ENCODE peak calls at places on chromosomes 12 and 14, in five cellular contexts. F is HepG2, X is K562, R is H1, T is GM12878. G is an unnamed sample.

GRCh38 chr14:73457935-73458218 is 469 bp downstream of the NUMB start:
- DNase-seq in F (no peak), X (no peak), R (no peak), T (no peak), G (peak)

GRCh38 chr12:50925920-50926319 is 26.4 kb upstream of the HIGD1C start:
- DNase-seq in F (no peak), X (no peak), R (no peak), T (no peak), G (no peak)

GRCh38 chr12:56724660-56724988 is 475 bp downstream of the NACA start:
- DNase-seq in F (no peak), X (no peak), R (no peak), T (no peak), G (no peak)

GRCh38 chr14:88521818-88522217 is 33.0 kb downstream of the PTPN21 start:
- DNase-seq in F (no peak), X (no peak), R (no peak), T (no peak), G (no peak)

GRCh38 chr14:20612403-20612802 is 21.2 kb upstream of the RNASE12 start:
- DNase-seq in F (no peak), X (no peak), R (no peak), T (no peak), G (no peak)

GRCh38 chr14:77603654-77604270 is 12.7 kb downstream of the SPTLC2 start:
- DNase-seq in F (peak), X (peak), R (no peak), T (no peak), G (no peak)

GRCh38 chr12:123892180-123892559 is 80.5 kb downstream of the CCDC92 start:
- DNase-seq in F (no peak), X (no peak), R (no peak), T (no peak), G (no peak)

GRCh38 chr14:101097109-101097793 is 193.7 kb upstream of the RTL1 start:
- DNase-seq in F (no peak), X (no peak), R (no peak), T (no peak), G (no peak)

GRCh38 chr12:1931642-1932041 is 13.2 kb upstream of the CACNA2D4 start:
- DNase-seq in F (no peak), X (no peak), R (no peak), T (no peak), G (no peak)

GRCh38 chr12:54428050-54429013 is 9.3 kb upstream of the ITGA5 start:
- DNase-seq in F (no peak), X (peak), R (no peak), T (no peak), G (peak)

GRCh38 chr14:103317976-103318580 is 16.0 kb upstream of the EIF5 start:
- DNase-seq in F (no peak), X (no peak), R (no peak), T (no peak), G (no peak)

GRCh38 chr14:35286707-35287106 is 5.5 kb upstream of the PSMA6 start:
- DNase-seq in F (no peak), X (no peak), R (no peak), T (no peak), G (no peak)

GRCh38 chr12:5840900-5841299 is 104.2 kb downstream of the ANO2 start:
- DNase-seq in F (no peak), X (no peak), R (no peak), T (no peak), G (no peak)

GRCh38 chr14:64708148-64709004 is 4.2 kb downstream of the PLEKHG3 start:
- DNase-seq in F (no peak), X (no peak), R (no peak), T (no peak), G (peak)

GRCh38 chr12:49428652-49429549 is 61.6 kb downstream of the SPATS2 start:
- DNase-seq in F (no peak), X (peak), R (no peak), T (peak), G (no peak)

GRCh38 chr12:68876471-68876870 is 56.5 kb downstream of the CPM start:
- DNase-seq in F (no peak), X (no peak), R (no peak), T (no peak), G (no peak)

GRCh38 chr12:24360907-24361306 is 411.4 kb upstream of the SOX5 start:
- DNase-seq in F (peak), X (no peak), R (no peak), T (peak), G (no peak)

GRCh38 chr14:25197885-25198284 is 147.9 kb upstream of the STXBP6 start:
- DNase-seq in F (peak), X (no peak), R (no peak), T (no peak), G (no peak)
- TF ChIP-seq ATF2 in F (peak), X (no peak), R (no peak), T (no peak), G (no peak)

GRCh38 chr12:108090107-108090899 is 38.8 kb upstream of the WSCD2 start:
- DNase-seq in F (no peak), X (no peak), R (no peak), T (no peak), G (peak)
- TF ChIP-seq ATF2 in F (no peak), X (no peak), R (no peak), T (no peak), G (no peak)

DNA sequence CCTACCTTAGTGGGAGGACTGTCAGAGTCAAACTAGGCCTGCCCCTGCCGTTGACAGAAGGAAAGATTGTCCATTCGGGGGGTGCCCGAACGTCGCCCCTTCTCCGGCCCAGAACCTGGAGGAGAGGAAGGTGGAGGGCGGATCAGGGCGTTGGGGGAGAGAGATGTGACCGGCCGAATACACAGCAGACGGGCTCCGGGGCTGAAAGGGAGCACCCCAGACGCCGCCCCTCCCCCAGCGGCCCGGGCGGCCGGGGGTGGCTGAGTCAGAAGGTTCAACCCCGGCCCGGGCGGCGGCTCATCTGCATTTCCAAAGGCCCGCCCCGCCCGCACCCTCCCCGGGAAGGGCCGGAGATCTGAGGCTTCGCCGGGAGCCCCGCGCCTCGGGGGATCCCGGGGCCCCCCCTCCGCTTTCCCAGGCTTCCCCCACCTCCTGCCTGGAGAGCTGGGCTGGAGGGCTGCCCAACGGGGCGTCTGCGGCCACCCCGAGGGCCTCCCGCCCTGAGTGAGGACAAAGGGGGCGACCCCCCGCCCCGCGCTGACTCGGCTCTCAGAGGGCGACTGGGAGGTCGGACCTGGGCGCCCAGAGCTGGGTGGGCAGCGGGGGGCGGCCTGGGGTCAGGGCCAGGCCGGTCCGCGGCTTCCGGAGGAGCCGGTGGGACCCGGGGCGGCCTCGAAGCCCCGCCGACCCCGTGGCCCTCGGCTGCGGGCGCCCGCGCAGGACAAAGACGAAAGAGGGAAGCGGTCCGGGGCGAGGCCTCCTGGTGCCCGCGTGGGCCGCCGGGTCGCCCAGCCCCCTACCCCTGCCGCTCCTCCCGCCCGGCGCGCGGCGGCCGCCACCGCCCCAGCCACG is 3.7 kb upstream of the SETD1B start:
- DNase-seq in F (peak), X (peak), R (no peak), T (no peak), G (peak)
- TF ChIP-seq ATF2 in F (no peak), X (no peak), R (no peak), T (no peak), G (no peak)

GRCh38 chr12:67391034-67391433 is 121.9 kb downstream of the CAND1 start:
- DNase-seq in F (no peak), X (no peak), R (no peak), T (no peak), G (no peak)

GRCh38 chr12:67391656-67392055 is 122.5 kb downstream of the CAND1 start:
- DNase-seq in F (no peak), X (no peak), R (no peak), T (no peak), G (no peak)

DNA sequence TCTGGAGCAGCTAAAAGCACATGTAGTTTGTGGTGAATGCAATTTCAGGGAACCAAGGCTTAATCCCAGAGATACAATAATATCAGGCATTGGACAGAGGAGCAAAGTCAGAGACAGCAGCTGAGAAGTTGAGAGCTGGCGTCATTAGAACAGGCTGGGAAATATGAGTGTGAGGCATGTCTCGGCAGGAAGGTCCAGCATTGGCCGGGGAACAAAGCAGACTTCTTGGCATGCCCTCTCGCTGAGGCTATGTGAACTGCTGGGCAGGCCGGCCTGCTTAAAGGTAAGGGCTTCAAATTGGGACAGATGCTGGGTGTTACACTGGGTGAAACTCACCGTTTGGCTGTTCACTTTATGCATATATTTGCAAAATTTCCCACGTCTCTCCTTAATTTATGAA is 125.4 kb downstream of the CAND1 start:
- DNase-seq in F (no peak), X (no peak), R (no peak), T (no peak), G (no peak)
- TF ChIP-seq ATF2 in F (no peak), X (no peak), R (no peak), T (no peak), G (no peak)

DNA sequence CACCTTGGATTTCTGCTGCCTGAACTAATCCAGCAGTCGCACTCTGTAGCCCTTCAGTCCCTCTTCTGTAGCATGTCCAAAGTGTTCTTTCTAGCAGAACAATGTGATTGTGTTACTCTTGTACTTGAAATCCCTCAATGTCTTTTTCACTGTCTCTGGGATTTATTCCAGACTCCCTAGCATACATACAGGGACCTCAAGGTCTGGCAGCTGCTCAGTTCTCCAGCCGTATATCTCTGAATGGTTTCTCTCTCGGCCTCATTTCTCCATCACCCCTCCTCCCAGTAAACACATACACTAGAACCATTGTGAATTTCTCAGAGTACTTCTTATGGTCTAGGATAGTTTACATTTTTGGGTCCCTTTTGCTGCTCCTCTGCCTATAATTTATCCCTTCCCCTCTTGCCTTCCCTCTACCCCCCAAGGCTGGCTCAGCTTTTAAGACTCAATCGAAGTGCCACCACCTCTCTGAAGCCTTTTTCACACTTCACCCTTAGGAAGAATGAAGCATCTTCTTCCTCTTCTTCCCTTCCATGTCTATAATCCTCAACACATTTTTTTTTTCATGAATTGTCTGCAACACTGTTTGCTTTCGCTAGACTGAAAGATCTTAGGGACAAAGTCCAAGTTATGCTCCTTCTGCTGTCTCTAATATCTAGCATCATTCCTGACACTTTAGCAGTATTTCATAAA is 446.2 kb downstream of the ZFP36L1 start:
- DNase-seq in F (no peak), X (no peak), R (no peak), T (no peak), G (no peak)
- TF ChIP-seq ATF2 in F (no peak), X (no peak), R (no peak), T (no peak), G (no peak)

DNA sequence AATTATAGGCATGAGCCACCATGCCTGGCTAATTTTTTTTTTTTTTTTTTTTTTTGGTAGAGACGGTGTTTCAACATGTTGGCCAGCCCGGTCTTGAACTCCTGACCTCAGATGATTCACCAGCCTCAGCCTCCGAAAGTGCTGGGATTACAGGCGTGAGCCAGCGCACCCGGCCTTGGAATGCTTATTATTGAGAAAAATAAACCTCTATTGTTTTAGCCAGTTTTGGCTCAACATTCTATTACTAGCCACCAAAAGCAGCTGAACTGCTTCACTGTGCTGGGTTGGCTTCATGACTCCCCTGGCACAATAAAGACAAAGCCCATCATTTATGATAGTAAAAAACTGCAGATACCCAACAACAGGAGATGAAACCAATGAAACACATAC is 93.5 kb upstream of the CEP83 start:
- DNase-seq in F (no peak), X (no peak), R (no peak), T (no peak), G (no peak)
- TF ChIP-seq ATF2 in F (no peak), X (no peak), R (no peak), T (no peak), G (no peak)

G was measured in WTC11.